ENCODE peak calls at places on chromosomes 5 and 9, in five cellular contexts. V, Y, D, I and S are unnamed samples. For H3K4me1, the result is how much of the 10 kb centered on the place peaks cover.

GRCh38 chr9:5910413-5911057 is 19.8 kb downstream of the MLANA start:
- DNase-seq in V (no peak), Y (no peak), D (no peak), I (no peak), S (no peak)

GRCh38 chr5:155480731-155481131 is 467.2 kb downstream of the KIF4B start:
- DNase-seq in V (no peak), Y (no peak), D (no peak), I (peak), S (no peak)

GRCh38 chr9:94250456-94250855 is 8.6 kb upstream of the ZNF169 start:
- DNase-seq in V (no peak), Y (no peak), D (no peak), I (no peak), S (no peak)

GRCh38 chr5:368162-369084 is 46.9 kb downstream of the AHRR start:
- DNase-seq in V (peak), Y (no peak), D (no peak), I (no peak), S (no peak)

GRCh38 chr5:109532773-109533364 is 123.1 kb upstream of the PJA2 start:
- DNase-seq in V (no peak), Y (no peak), D (no peak), I (no peak), S (no peak)

GRCh38 chr5:177372910-177373309 is 11.3 kb upstream of the SLC34A1 start:
- DNase-seq in V (no peak), Y (no peak), D (no peak), I (no peak), S (no peak)

GRCh38 chr5:1438871-1439270 is 6.4 kb downstream of the SLC6A3 start:
- DNase-seq in V (peak), Y (no peak), D (no peak), I (no peak), S (no peak)

GRCh38 chr5:1121891-1122290 is 10.0 kb upstream of the SLC12A7 start:
- DNase-seq in V (no peak), Y (no peak), D (no peak), I (no peak), S (no peak)

GRCh38 chr5:142618125-142618524 is 67.8 kb downstream of the FGF1 start:
- DNase-seq in V (no peak), Y (no peak), D (no peak), I (no peak), S (no peak)

GRCh38 chr9:7103382-7104170 is 345.8 kb downstream of the KDM4C start:
- DNase-seq in V (no peak), Y (no peak), D (no peak), I (no peak), S (no peak)

GRCh38 chr9:68981825-68982224 is 32.1 kb downstream of the PRKACG start:
- DNase-seq in V (no peak), Y (no peak), D (no peak), I (no peak), S (no peak)

GRCh38 chr9:35520404-35520790 is 30.5 kb downstream of the RUSC2 start:
- DNase-seq in V (no peak), Y (no peak), D (no peak), I (no peak), S (no peak)

GRCh38 chr5:88785396-88786216 is 97.4 kb downstream of the MEF2C start:
- DNase-seq in V (no peak), Y (no peak), D (no peak), I (no peak), S (peak)

GRCh38 chr9:88106492-88106891 is 31.8 kb downstream of the SPATA31C2 start:
- DNase-seq in V (no peak), Y (no peak), D (peak), I (no peak), S (peak)

GRCh38 chr5:5351288-5352089 is 71.0 kb upstream of the ICE1 start:
- DNase-seq in V (no peak), Y (peak), D (no peak), I (no peak), S (no peak)

GRCh38 chr5:17143335-17143734 is 74.1 kb upstream of the BASP1 start:
- DNase-seq in V (no peak), Y (no peak), D (no peak), I (no peak), S (no peak)

GRCh38 chr9:81771606-81772005 is 82.3 kb upstream of the TLE1 start:
- DNase-seq in V (no peak), Y (no peak), D (no peak), I (no peak), S (no peak)

GRCh38 chr9:6931913-6932312 is 174.1 kb downstream of the KDM4C start:
- DNase-seq in V (no peak), Y (peak), D (no peak), I (no peak), S (no peak)

GRCh38 chr9:77402286-77402685 is 225.0 kb downstream of the VPS13A start:
- DNase-seq in V (no peak), Y (no peak), D (no peak), I (no peak), S (no peak)

GRCh38 chr9:131475111-131475955 is 27.4 kb upstream of the POMT1 start:
- DNase-seq in V (peak), Y (no peak), D (no peak), I (no peak), S (no peak)

GRCh38 chr5:132225165-132226032 is 2.3 kb downstream of the P4HA2 start:
- DNase-seq in V (peak), Y (no peak), D (no peak), I (peak), S (peak)

GRCh38 chr5:113070901-113071300 is 94.3 kb downstream of the DCP2 start:
- DNase-seq in V (no peak), Y (no peak), D (no peak), I (no peak), S (no peak)

GRCh38 chr5:160330212-160330611 is 17.8 kb upstream of the CCNJL start:
- DNase-seq in V (no peak), Y (no peak), D (no peak), I (no peak), S (no peak)

GRCh38 chr9:93200449-93200742 is 16.5 kb downstream of the WNK2 start:
- DNase-seq in V (peak), Y (no peak), D (no peak), I (no peak), S (no peak)

GRCh38 chr5:179613460-179614071 is 9.9 kb downstream of the HNRNPH1 start:
- DNase-seq in V (no peak), Y (no peak), D (peak), I (no peak), S (no peak)

GRCh38 chr5:57316798-57317327 is 143.0 kb downstream of the GPBP1 start:
- DNase-seq in V (no peak), Y (no peak), D (no peak), I (no peak), S (peak)

GRCh38 chr9:89445801-89446228 is 52.1 kb downstream of the SEMA4D start:
- DNase-seq in V (peak), Y (no peak), D (no peak), I (peak), S (no peak)
- H3K4me1 ChIP-seq in V (under half), Y (under half), D (under half), I (under half), S (under half)

DNA sequence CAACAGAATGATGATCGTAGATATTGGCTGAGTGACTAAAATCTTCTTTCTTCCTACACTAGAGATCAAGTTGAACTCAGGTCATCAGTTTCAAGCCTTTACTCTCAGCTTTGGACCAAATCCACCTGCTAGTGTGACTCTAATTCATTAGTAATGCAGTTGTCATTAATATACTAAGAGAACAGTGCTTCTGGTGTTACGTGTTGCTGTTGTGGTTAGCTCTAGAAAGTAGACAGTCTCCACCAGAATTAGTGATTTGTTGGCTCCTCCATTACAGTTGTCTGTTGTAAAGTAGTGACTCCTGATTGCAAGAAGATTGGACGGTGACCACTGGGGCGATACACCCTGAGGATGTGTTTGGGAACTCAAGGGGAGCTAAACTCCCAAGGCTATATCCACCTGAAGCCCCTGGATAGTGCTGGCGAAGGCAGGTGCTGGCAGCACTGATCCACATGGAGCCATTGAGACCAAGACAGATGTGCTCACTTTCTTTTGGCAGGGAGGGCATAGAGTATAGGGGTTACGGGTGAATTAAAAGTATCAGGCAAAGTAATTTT is 3.1 kb downstream of the CAMK4 start:
- DNase-seq in V (no peak), Y (no peak), D (no peak), I (no peak), S (no peak)
- H3K4me3 ChIP-seq in V (no peak), Y (no peak), D (no peak), I (no peak), S (no peak)

GRCh38 chr5:76715484-76715733 is 517 bp upstream of the F2R start:
- DNase-seq in V (no peak), Y (no peak), D (no peak), I (no peak), S (no peak)
- H3K4me1 ChIP-seq in V (under half), Y (under half), D (under half), I (under half), S (under half)

GRCh38 chr9:8652282-8652681 is 852.7 kb upstream of the DMAC1 start:
- DNase-seq in V (no peak), Y (no peak), D (no peak), I (no peak), S (no peak)

GRCh38 chr9:8651830-8652229 is 852.3 kb upstream of the DMAC1 start:
- DNase-seq in V (no peak), Y (no peak), D (no peak), I (no peak), S (no peak)

GRCh38 chr9:8649157-8649556 is 849.6 kb upstream of the DMAC1 start:
- DNase-seq in V (no peak), Y (no peak), D (peak), I (no peak), S (no peak)

GRCh38 chr9:8649807-8650206 is 850.2 kb upstream of the DMAC1 start:
- DNase-seq in V (no peak), Y (no peak), D (peak), I (no peak), S (no peak)

GRCh38 chr9:8651126-8651525 is 851.5 kb upstream of the DMAC1 start:
- DNase-seq in V (no peak), Y (no peak), D (no peak), I (no peak), S (no peak)
- H3K4me3 ChIP-seq in V (no peak), Y (no peak), D (no peak), I (no peak), S (no peak)

GRCh38 chr5:107809201-107810034 is 138.7 kb upstream of the EFNA5 start:
- DNase-seq in V (no peak), Y (no peak), D (no peak), I (no peak), S (no peak)
- H3K4me1 ChIP-seq in V (under half), Y (under half), D (under half), I (under half), S (under half)

DNA sequence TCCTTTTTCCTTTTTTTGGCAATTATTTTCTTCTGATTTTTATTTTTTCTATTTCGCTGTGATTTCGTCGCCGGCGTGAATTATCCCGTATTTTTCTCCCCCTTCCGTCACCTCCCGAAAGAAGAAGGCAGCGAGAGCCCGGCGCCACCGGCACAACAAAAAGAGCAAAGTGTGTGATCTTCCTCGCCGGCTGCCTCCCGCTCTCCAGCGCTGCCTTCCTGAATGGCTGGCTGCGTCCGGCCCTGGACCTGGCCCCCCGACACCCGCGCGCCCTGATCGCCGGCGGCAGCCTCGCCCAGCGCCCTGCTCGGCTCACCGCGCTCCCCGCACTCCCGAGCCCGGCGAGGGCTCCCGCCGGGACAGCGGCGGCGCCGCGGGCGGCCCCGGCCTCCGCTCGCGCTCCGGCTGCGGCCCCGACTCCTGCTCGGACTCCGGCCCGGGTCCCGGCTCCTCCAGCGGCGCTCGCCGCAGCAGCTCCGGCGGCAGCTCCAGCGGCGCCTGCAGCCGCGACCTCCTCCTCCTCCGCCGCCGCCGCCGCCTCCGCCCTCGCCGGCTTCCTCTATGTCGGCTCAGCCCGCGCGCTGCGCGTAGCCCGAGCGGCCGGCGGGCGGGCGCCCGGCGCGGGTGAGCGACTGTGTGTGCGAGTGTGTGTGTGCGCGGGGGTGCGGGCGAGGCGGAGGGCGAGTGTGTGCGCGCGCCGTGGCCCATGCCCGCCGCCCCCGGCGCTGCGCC is 943 bp downstream of the NR2F1 start:
- DNase-seq in V (peak), Y (peak), D (peak), I (no peak), S (peak)
- H3K4me3 ChIP-seq in V (peak), Y (peak), D (peak), I (peak), S (peak)

DNA sequence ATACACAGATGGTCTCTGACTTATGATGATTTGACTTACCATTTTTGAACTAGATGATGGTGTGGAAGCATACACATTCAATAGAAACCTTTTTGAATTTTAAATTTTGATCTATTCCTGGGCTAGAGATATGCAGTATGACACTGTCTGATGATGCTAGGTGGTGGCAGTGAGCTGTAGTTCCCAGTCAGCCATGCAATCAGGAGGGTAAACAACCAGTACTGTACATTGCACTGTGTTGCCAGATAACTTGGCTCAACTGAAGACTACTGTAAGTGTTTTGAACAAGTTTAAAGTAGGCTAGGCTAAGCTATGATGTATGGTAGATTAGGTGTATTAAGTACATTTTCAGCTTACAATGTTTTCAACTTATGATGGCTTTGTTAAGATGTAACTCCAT is 859.1 kb upstream of the ARRDC3 start:
- DNase-seq in V (no peak), Y (no peak), D (no peak), I (no peak), S (no peak)
- H3K4me1 ChIP-seq in V (under half), Y (under half), D (under half), I (under half), S (under half)

GRCh38 chr9:134370638-134371037 is 44.4 kb downstream of the RXRA start:
- DNase-seq in V (no peak), Y (no peak), D (no peak), I (no peak), S (no peak)
- H3K4me3 ChIP-seq in V (no peak), Y (no peak), D (no peak), I (no peak), S (no peak)

GRCh38 chr5:72467421-72467820 is 39.8 kb downstream of the ZNF366 start:
- DNase-seq in V (no peak), Y (no peak), D (no peak), I (no peak), S (no peak)
- H3K4me1 ChIP-seq in V (under half), Y (under half), D (under half), I (half or more), S (under half)

GRCh38 chr9:115691686-115692085 is 461.9 kb upstream of the PAPPA start:
- DNase-seq in V (no peak), Y (no peak), D (no peak), I (no peak), S (no peak)

GRCh38 chr9:115689331-115689730 is 464.3 kb upstream of the PAPPA start:
- DNase-seq in V (no peak), Y (no peak), D (no peak), I (no peak), S (no peak)

GRCh38 chr9:115687356-115687755 is 466.2 kb upstream of the PAPPA start:
- DNase-seq in V (no peak), Y (no peak), D (no peak), I (no peak), S (no peak)

GRCh38 chr9:115694014-115694413 is 459.6 kb upstream of the PAPPA start:
- DNase-seq in V (no peak), Y (peak), D (peak), I (no peak), S (no peak)

DNA sequence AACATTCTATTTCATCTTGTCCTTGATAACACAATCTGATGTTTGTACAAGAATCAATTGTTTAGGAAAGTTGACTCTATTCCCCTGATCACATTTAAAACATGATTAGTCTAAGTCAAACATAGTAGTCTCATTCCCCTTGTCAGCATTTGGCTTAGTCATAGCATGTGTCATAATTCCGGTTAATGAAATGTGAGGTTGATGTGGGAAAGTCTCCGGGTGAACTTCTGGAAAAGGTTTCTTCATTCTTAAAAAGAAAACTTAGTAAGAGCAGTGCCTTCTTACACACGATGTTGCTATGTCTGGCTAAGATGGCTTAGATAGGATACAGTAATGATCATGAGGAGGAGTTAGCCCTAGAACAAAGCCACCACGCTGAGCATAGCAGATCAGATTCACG is 462.5 kb upstream of the PAPPA start:
- DNase-seq in V (no peak), Y (no peak), D (no peak), I (no peak), S (no peak)
- H3K4me3 ChIP-seq in V (no peak), Y (no peak), D (no peak), I (no peak), S (no peak)